ENCODE peak calls at places on chromosomes 1 and 21, in six cellular contexts. L is CD4-positive, alpha-beta memory T cell; Z is dorsolateral prefrontal cortex; Q is KG1; R is heart left ventricle; Y is activated naive CD8-positive, alpha-beta T cell treated with anti-CD3 and anti-CD28 coated beads, Interleukin-2, amount 10 ng/mL, durations not matched to agents 7 days and 5 days. O is an unnamed sample.

GRCh38 chr1:55214903-55215193 is 316 bp downstream of the USP24 start:
- DNase-seq in L (no peak), Z (peak), Q (no peak), R (peak), Y (no peak), O (peak)

GRCh38 chr1:205147191-205147590 is 25.4 kb upstream of the RBBP5 start:
- DNase-seq in L (no peak), Z (no peak), Q (no peak), R (no peak), Y (no peak), O (peak)

GRCh38 chr1:67134692-67135091 is at the start of gene C1orf141:
- DNase-seq in L (no peak), Z (no peak), Q (no peak), R (no peak), Y (no peak), O (no peak)

GRCh38 chr1:94239796-94240195 is 2.4 kb upstream of the ARHGAP29 start:
- DNase-seq in L (no peak), Z (no peak), Q (no peak), R (no peak), Y (no peak), O (no peak)

GRCh38 chr1:33709780-33710713 is 153.8 kb upstream of the HMGB4 start:
- DNase-seq in L (no peak), Z (peak), Q (no peak), R (no peak), Y (no peak), O (no peak)

GRCh38 chr1:47452426-47452825 is 14.6 kb downstream of the FOXD2 start:
- DNase-seq in L (no peak), Z (no peak), Q (no peak), R (no peak), Y (no peak), O (no peak)

GRCh38 chr21:46622226-46622625 is 13.2 kb upstream of the PRMT2 start:
- DNase-seq in L (peak), Z (no peak), Q (peak), R (peak), Y (peak), O (no peak)

GRCh38 chr1:8122160-8122476 is 96.0 kb upstream of the ERRFI1 start:
- DNase-seq in L (no peak), Z (no peak), Q (no peak), R (no peak), Y (no peak), O (no peak)

GRCh38 chr1:226945106-226945857 is 5.2 kb downstream of the COQ8A start:
- DNase-seq in L (no peak), Z (no peak), Q (no peak), R (no peak), Y (no peak), O (no peak)

GRCh38 chr1:200869753-200870391 is 2.9 kb upstream of the GPR25 start:
- DNase-seq in L (peak), Z (no peak), Q (no peak), R (no peak), Y (no peak), O (no peak)

GRCh38 chr1:174032823-174033222 is 10.7 kb upstream of the RC3H1 start:
- DNase-seq in L (no peak), Z (no peak), Q (no peak), R (no peak), Y (no peak), O (no peak)

GRCh38 chr1:218741852-218742251 is 396.7 kb downstream of the TGFB2 start:
- DNase-seq in L (no peak), Z (no peak), Q (no peak), R (no peak), Y (no peak), O (no peak)

GRCh38 chr21:17463441-17463840 is 49.4 kb upstream of the CXADR start:
- DNase-seq in L (no peak), Z (no peak), Q (no peak), R (peak), Y (no peak), O (peak)

GRCh38 chr1:225509770-225510169 is 81.9 kb upstream of the LBR start:
- DNase-seq in L (no peak), Z (no peak), Q (no peak), R (no peak), Y (no peak), O (no peak)

GRCh38 chr1:160884579-160884978 is 401 bp downstream of the ITLN1 start:
- DNase-seq in L (no peak), Z (no peak), Q (no peak), R (no peak), Y (no peak), O (no peak)

GRCh38 chr1:95207223-95207935 is 26.6 kb upstream of the RWDD3 start:
- DNase-seq in L (no peak), Z (peak), Q (no peak), R (peak), Y (no peak), O (no peak)

GRCh38 chr1:218315638-218316037 is 29.5 kb upstream of the TGFB2 start:
- DNase-seq in L (no peak), Z (no peak), Q (no peak), R (no peak), Y (no peak), O (no peak)

GRCh38 chr1:217029311-217030157 is 306.3 kb upstream of the ESRRG start:
- DNase-seq in L (no peak), Z (no peak), Q (no peak), R (no peak), Y (no peak), O (peak)

O was measured in MG63.